ENCODE peak calls at places on chromosomes 16 and 17, in ten cellular contexts. One of them, this sample, is unnamed. For H3K27me3, the result is how much of the 10 kb centered on the place peaks cover.

GRCh38 chr16:52812945-52813556 is 239.6 kb downstream of the CHD9NB start:
- DNase-seq in SK-N-SH: no peak
- DNase-seq in sigmoid colon: no peak
- DNase-seq in K562: no peak
- DNase-seq in upper lobe of left lung: no peak
- DNase-seq in tibial nerve: no peak
- DNase-seq in stomach: no peak
- DNase-seq in transverse colon: no peak
- DNase-seq in H1: no peak
- DNase-seq in ovary: no peak
- DNase-seq in this sample: no peak

GRCh38 chr17:7263801-7264078 is 1.5 kb upstream of the CLDN7 start:
- DNase-seq in transverse colon: peak
- DNase-seq in SK-N-SH: peak
- DNase-seq in ovary: no peak
- DNase-seq in H1: no peak
- DNase-seq in stomach: no peak
- DNase-seq in upper lobe of left lung: no peak
- DNase-seq in sigmoid colon: no peak
- DNase-seq in K562: no peak
- DNase-seq in tibial nerve: no peak
- DNase-seq in this sample: no peak

GRCh38 chr17:20010099-20010863 is 1.1 kb downstream of the SPECC1 start:
- DNase-seq in H1: no peak
- DNase-seq in K562: peak
- DNase-seq in stomach: peak
- DNase-seq in transverse colon: peak
- DNase-seq in upper lobe of left lung: peak
- DNase-seq in SK-N-SH: peak
- DNase-seq in tibial nerve: peak
- DNase-seq in ovary: peak
- DNase-seq in sigmoid colon: no peak
- DNase-seq in this sample: no peak

GRCh38 chr16:85153656-85154091 is 41.4 kb upstream of the CIBAR2 start:
- DNase-seq in tibial nerve: no peak
- DNase-seq in stomach: no peak
- DNase-seq in sigmoid colon: no peak
- DNase-seq in K562: no peak
- DNase-seq in SK-N-SH: no peak
- DNase-seq in upper lobe of left lung: no peak
- DNase-seq in H1: no peak
- DNase-seq in ovary: no peak
- DNase-seq in transverse colon: no peak
- DNase-seq in this sample: no peak

GRCh38 chr17:8532021-8532420 is 96.3 kb downstream of the NDEL1 start:
- DNase-seq in tibial nerve: no peak
- DNase-seq in sigmoid colon: no peak
- DNase-seq in SK-N-SH: no peak
- DNase-seq in ovary: no peak
- DNase-seq in upper lobe of left lung: no peak
- DNase-seq in stomach: peak
- DNase-seq in transverse colon: no peak
- DNase-seq in K562: peak
- DNase-seq in H1: no peak
- DNase-seq in this sample: no peak

GRCh38 chr17:44321246-44322120 is 3.1 kb downstream of the SLC25A39 start:
- DNase-seq in sigmoid colon: no peak
- DNase-seq in stomach: no peak
- DNase-seq in ovary: no peak
- DNase-seq in K562: no peak
- DNase-seq in H1: no peak
- DNase-seq in tibial nerve: no peak
- DNase-seq in upper lobe of left lung: no peak
- DNase-seq in transverse colon: no peak
- DNase-seq in SK-N-SH: no peak
- DNase-seq in this sample: no peak

GRCh38 chr16:71373073-71373472 is 14.6 kb downstream of the CALB2 start:
- DNase-seq in tibial nerve: no peak
- DNase-seq in sigmoid colon: no peak
- DNase-seq in upper lobe of left lung: no peak
- DNase-seq in H1: no peak
- DNase-seq in K562: no peak
- DNase-seq in SK-N-SH: no peak
- DNase-seq in transverse colon: no peak
- DNase-seq in stomach: no peak
- DNase-seq in ovary: no peak
- DNase-seq in this sample: no peak

GRCh38 chr16:35146723-35147458 is 1687.5 kb downstream of the TP53TG3F start:
- DNase-seq in upper lobe of left lung: no peak
- DNase-seq in transverse colon: no peak
- DNase-seq in ovary: peak
- DNase-seq in SK-N-SH: no peak
- DNase-seq in sigmoid colon: no peak
- DNase-seq in tibial nerve: no peak
- DNase-seq in H1: no peak
- DNase-seq in stomach: no peak
- DNase-seq in K562: no peak
- DNase-seq in this sample: peak

GRCh38 chr16:67967956-67968439 is 439 bp downstream of the SLC12A4 start:
- DNase-seq in tibial nerve: no peak
- DNase-seq in stomach: peak
- DNase-seq in upper lobe of left lung: no peak
- DNase-seq in SK-N-SH: peak
- DNase-seq in sigmoid colon: no peak
- DNase-seq in ovary: peak
- DNase-seq in H1: no peak
- DNase-seq in K562: peak
- DNase-seq in transverse colon: peak
- DNase-seq in this sample: no peak

GRCh38 chr16:56211471-56211944 is 20.2 kb downstream of the GNAO1 start:
- DNase-seq in H1: no peak
- DNase-seq in ovary: no peak
- DNase-seq in SK-N-SH: no peak
- DNase-seq in upper lobe of left lung: no peak
- DNase-seq in K562: no peak
- DNase-seq in transverse colon: peak
- DNase-seq in sigmoid colon: peak
- DNase-seq in stomach: no peak
- DNase-seq in tibial nerve: no peak
- DNase-seq in this sample: no peak

GRCh38 chr17:39694593-39694992 is 5.3 kb upstream of the ERBB2 start:
- DNase-seq in stomach: no peak
- DNase-seq in K562: no peak
- DNase-seq in ovary: no peak
- DNase-seq in SK-N-SH: no peak
- DNase-seq in H1: no peak
- DNase-seq in transverse colon: no peak
- DNase-seq in upper lobe of left lung: no peak
- DNase-seq in sigmoid colon: no peak
- DNase-seq in tibial nerve: no peak
- DNase-seq in this sample: no peak

GRCh38 chr17:39697961-39698360 is 1.9 kb upstream of the ERBB2 start:
- DNase-seq in ovary: no peak
- DNase-seq in SK-N-SH: no peak
- DNase-seq in sigmoid colon: no peak
- DNase-seq in tibial nerve: no peak
- DNase-seq in stomach: no peak
- DNase-seq in K562: no peak
- DNase-seq in transverse colon: no peak
- DNase-seq in upper lobe of left lung: no peak
- DNase-seq in H1: no peak
- DNase-seq in this sample: no peak

GRCh38 chr17:39699818-39700147 is at the start of gene ERBB2:
- DNase-seq in SK-N-SH: no peak
- DNase-seq in upper lobe of left lung: peak
- DNase-seq in stomach: peak
- DNase-seq in sigmoid colon: peak
- DNase-seq in K562: no peak
- DNase-seq in H1: no peak
- DNase-seq in tibial nerve: peak
- DNase-seq in transverse colon: peak
- DNase-seq in ovary: peak
- DNase-seq in this sample: no peak

GRCh38 chr17:39695089-39695474 is 4.8 kb upstream of the ERBB2 start:
- DNase-seq in transverse colon: no peak
- DNase-seq in stomach: no peak
- DNase-seq in ovary: no peak
- DNase-seq in sigmoid colon: no peak
- DNase-seq in SK-N-SH: no peak
- DNase-seq in H1: no peak
- DNase-seq in tibial nerve: no peak
- DNase-seq in K562: no peak
- DNase-seq in upper lobe of left lung: no peak
- DNase-seq in this sample: no peak

GRCh38 chr17:39696731-39697130 is 3.1 kb upstream of the ERBB2 start:
- DNase-seq in K562: no peak
- DNase-seq in transverse colon: no peak
- DNase-seq in upper lobe of left lung: no peak
- DNase-seq in stomach: no peak
- DNase-seq in tibial nerve: no peak
- DNase-seq in sigmoid colon: no peak
- DNase-seq in H1: no peak
- DNase-seq in SK-N-SH: no peak
- DNase-seq in ovary: no peak
- DNase-seq in this sample: no peak
- TF ChIP-seq EP300 in K562: no peak
- TF ChIP-seq EP300 in transverse colon: no peak
- TF ChIP-seq EP300 in upper lobe of left lung: no peak
- TF ChIP-seq EP300 in stomach: no peak
- TF ChIP-seq EP300 in tibial nerve: no peak
- TF ChIP-seq EP300 in sigmoid colon: no peak
- TF ChIP-seq EP300 in H1: no peak
- TF ChIP-seq EP300 in SK-N-SH: no peak
- TF ChIP-seq EP300 in ovary: no peak
- TF ChIP-seq EP300 in this sample: no peak

DNA sequence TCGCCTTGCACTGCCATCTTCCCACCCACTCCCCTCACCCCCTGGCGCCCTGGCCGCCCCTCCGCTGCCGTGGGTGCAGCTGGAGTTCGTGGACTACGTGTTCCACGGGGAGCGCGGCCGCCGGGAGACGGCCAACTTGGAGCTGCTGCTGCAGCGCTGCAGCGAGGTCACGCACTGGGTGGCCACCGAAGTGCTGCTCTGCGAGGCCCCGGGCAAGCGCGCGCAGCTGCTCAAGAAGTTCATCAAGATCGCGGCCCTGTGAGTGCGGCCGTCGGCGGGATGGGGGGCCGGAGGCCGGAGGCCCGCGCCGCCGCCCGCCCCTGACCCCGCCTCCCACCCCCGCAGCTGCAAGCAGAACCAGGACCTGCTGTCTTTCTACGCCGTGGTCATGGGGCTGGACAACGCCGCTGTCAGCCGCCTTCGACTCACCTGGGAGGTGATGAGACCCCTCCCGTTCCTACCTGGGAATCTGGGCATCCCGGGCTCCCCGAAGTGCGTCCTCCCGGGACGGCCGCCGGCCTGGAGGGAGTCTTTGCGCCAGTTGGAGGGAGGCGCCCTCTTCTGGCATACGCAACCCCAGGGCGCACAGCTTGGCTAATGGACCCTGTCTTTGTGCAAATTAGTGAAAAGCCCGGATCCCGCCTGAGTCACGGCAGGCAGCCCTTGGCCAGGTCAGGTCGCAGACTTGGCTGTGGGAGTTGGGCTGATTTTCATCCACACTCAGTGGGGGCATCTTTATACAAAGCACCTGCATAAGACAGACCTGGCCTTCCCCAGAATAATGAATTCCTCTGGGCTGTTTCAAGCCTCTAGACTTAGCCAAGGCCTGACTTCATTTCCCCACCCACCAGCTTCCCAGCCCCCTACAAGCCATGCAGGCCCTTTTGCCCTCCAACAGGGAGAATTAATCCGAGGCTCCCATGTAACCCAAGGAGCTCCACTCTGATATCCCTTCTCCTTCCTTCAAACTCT is 14.3 kb downstream of the RAPGEFL1 start:
- DNase-seq in tibial nerve: peak
- DNase-seq in sigmoid colon: peak
- DNase-seq in transverse colon: peak
- DNase-seq in stomach: peak
- DNase-seq in K562: peak
- DNase-seq in ovary: peak
- DNase-seq in H1: peak
- DNase-seq in SK-N-SH: peak
- DNase-seq in upper lobe of left lung: peak
- DNase-seq in this sample: peak
- TF ChIP-seq CTCF in tibial nerve: peak
- TF ChIP-seq CTCF in sigmoid colon: peak
- TF ChIP-seq CTCF in transverse colon: peak
- TF ChIP-seq CTCF in stomach: peak
- TF ChIP-seq CTCF in K562: peak
- TF ChIP-seq CTCF in ovary: peak
- TF ChIP-seq CTCF in H1: peak
- TF ChIP-seq CTCF in SK-N-SH: peak
- TF ChIP-seq CTCF in upper lobe of left lung: peak
- TF ChIP-seq CTCF in this sample: peak

GRCh38 chr17:78358538-78359215 is 1.2 kb downstream of the SOCS3 start:
- DNase-seq in SK-N-SH: peak
- DNase-seq in tibial nerve: no peak
- DNase-seq in ovary: no peak
- DNase-seq in stomach: peak
- DNase-seq in K562: no peak
- DNase-seq in H1: no peak
- DNase-seq in sigmoid colon: no peak
- DNase-seq in upper lobe of left lung: no peak
- DNase-seq in transverse colon: peak
- DNase-seq in this sample: no peak
- H3K27me3 ChIP-seq in SK-N-SH: under half
- H3K27me3 ChIP-seq in tibial nerve: under half
- H3K27me3 ChIP-seq in ovary: under half
- H3K27me3 ChIP-seq in stomach: under half
- H3K27me3 ChIP-seq in K562: under half
- H3K27me3 ChIP-seq in H1: under half
- H3K27me3 ChIP-seq in sigmoid colon: under half
- H3K27me3 ChIP-seq in upper lobe of left lung: under half
- H3K27me3 ChIP-seq in transverse colon: under half
- H3K27me3 ChIP-seq in this sample: under half

DNA sequence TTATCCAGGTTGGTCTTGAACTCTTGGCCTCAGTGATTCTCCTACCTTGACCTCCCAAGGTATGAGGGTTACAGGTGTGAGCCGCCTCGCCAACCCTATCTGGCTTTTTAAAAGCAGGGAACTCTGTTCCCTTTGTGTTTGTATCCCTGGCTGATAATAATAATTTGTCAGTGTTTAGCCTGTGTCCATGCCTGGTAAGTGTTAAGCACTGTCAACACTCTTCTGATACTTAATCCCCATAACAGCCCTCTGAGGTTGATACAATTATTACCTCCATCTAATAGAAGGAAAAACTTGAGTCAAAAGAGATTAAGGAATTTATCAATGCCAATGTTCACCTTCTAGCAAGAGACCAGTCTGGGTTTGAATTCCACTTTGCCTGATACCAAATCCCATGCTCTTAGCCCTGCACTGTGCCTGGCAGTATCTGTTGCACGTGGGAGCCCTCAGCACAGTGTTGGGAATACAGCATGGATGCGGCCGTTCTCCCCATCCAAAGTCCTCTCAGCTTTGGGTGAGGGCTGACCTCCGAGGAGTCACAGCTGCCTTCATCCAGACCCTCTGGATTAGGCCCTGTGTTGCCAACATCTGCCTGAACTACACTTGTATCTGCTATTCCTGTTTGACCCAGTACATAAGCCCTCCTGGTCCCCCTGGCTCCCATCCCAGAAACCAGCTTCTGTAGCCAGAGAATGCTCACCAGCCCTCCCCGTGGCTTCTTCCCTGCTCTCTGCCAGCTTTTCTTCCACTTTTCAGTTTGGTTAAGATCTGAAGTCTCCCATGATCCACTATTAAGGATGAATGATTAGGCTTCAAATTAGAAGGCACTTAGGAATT is 335.6 kb upstream of the ASIC2 start:
- DNase-seq in ovary: no peak
- DNase-seq in tibial nerve: no peak
- DNase-seq in K562: no peak
- DNase-seq in transverse colon: no peak
- DNase-seq in stomach: no peak
- DNase-seq in SK-N-SH: no peak
- DNase-seq in upper lobe of left lung: no peak
- DNase-seq in sigmoid colon: no peak
- DNase-seq in H1: no peak
- DNase-seq in this sample: no peak
- TF ChIP-seq EP300 in ovary: no peak
- TF ChIP-seq EP300 in tibial nerve: no peak
- TF ChIP-seq EP300 in K562: no peak
- TF ChIP-seq EP300 in transverse colon: no peak
- TF ChIP-seq EP300 in stomach: no peak
- TF ChIP-seq EP300 in SK-N-SH: no peak
- TF ChIP-seq EP300 in upper lobe of left lung: no peak
- TF ChIP-seq EP300 in sigmoid colon: no peak
- TF ChIP-seq EP300 in H1: no peak
- TF ChIP-seq EP300 in this sample: no peak